ENCODE peak calls at places on chromosomes 12 and 14, in six cellular contexts. B, Z, C, A, N and H are unnamed samples.
A peak's percentile ranks its signal among the peaks of the same experiment; 100 is the strongest.

GRCh38 chr12:51295651-51296050 is 25.4 kb upstream of the SMAGP start:
- DNase-seq in B (no peak), N (no peak), C (no peak), Z (no peak), A (no peak), H (no peak)

GRCh38 chr12:12791756-12792346 is 6.4 kb downstream of the APOLD1 start:
- DNase-seq in A (no peak), B (no peak), Z (no peak), C (no peak), N (no peak), H (no peak)

GRCh38 chr12:59517522-59517921 is 78.3 kb upstream of the SLC16A7 start:
- DNase-seq in C (no peak), N (no peak), Z (no peak), A (no peak), B (no peak), H (no peak)

GRCh38 chr12:51921017-51921725 is 13.9 kb downstream of the ACVRL1 start:
- DNase-seq in B (no peak), N (no peak), C (no peak), A (no peak), Z (no peak), H (no peak)

GRCh38 chr14:21680072-21680471 is 6.5 kb upstream of the OR4E1 start:
- DNase-seq in A (no peak), N (no peak), Z (no peak), B (no peak), C (no peak), H (no peak)

GRCh38 chr12:1605129-1606020 is 11.0 kb upstream of the FBXL14 start:
- DNase-seq in N (peak; percentile 80), Z (peak; percentile 69), B (peak; percentile 63), C (peak; percentile 87), A (no peak), H (peak; percentile 73)

GRCh38 chr12:19042196-19042595 is 87.3 kb upstream of the PLEKHA5 start:
- DNase-seq in A (no peak), C (no peak), Z (no peak), N (no peak), B (no peak), H (no peak)

GRCh38 chr12:20520572-20520971 is 152.2 kb downstream of the PDE3A start:
- DNase-seq in B (no peak), A (no peak), Z (no peak), C (no peak), N (no peak), H (no peak)

GRCh38 chr12:121443193-121443829 is 43.4 kb downstream of the RNF34 start:
- DNase-seq in Z (peak; percentile 96), B (peak; percentile 84), C (peak; percentile 93), N (peak; percentile 86), A (no peak), H (peak; percentile 87)

GRCh38 chr14:79656086-79656485 is 555.2 kb downstream of the DIO2 start:
- DNase-seq in N (no peak), Z (no peak), A (no peak), B (no peak), C (no peak), H (no peak)

GRCh38 chr12:30795410-30795659 is 40.6 kb upstream of the CAPRIN2 start:
- DNase-seq in C (no peak), B (no peak), Z (peak; percentile 81), A (no peak), N (no peak), H (no peak)

DNA sequence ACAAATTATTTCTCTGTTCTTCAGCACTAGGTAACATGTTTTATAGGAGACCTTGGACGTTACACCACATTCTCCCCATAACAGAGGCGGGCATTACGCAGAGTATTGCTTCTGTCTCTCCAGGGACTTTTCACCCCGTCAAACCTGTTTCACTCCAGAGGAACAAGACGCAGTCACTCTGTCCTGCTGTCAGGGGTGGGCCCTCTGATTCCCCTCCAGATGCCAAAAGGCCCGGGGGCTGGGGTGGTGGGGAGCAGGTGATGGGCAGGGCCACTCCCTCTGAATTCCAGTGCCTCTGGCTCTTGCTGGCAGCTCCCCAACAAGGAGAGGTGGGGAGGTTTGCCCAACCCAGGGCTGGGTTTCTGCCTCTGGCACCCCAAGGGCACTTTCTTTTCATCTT is 71.9 kb downstream of the NTF3 start:
- DNase-seq in N (no peak), B (peak; percentile 67), Z (no peak), C (no peak), A (no peak), H (no peak)
- TF ChIP-seq POLR2AphosphoS5 in N (no peak), B (no peak), Z (no peak), C (no peak), A (no peak), H (no peak)

GRCh38 chr12:108374596-108375320 is 35.6 kb upstream of the CMKLR1 start:
- DNase-seq in A (no peak), B (no peak), Z (no peak), C (no peak), N (no peak), H (no peak)
- H3K27ac ChIP-seq in A (no peak overlapping the region), B (no peak overlapping the region), Z (no peak overlapping the region), C (no peak overlapping the region), N (no peak overlapping the region), H (no peak overlapping the region)

DNA sequence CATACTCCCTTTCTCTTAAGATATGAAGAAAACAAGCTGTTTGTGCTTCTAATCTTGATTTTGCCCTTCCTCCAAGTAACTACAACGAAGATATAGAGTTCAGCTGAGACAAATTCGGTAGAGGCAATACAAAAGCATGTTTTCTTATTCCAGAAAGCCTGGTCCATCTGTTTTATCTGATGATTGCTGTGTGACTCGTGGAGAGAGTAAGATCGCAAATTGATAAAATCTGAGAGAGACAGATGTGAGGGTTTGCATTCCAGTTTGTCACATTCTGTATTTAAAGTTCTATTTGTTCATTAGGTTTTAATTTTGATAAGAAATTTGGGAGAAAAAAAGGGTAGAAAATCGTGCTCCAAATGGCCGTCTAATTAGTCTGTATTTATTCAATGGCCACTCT is 192.1 kb downstream of the CPNE8 start:
- DNase-seq in C (no peak), N (no peak), A (no peak), B (no peak), Z (no peak), H (no peak)
- H3K36me3 ChIP-seq in C (no peaks in the 10 kb centered on the region), N (no peaks in the 10 kb centered on the region), A (no peaks in the 10 kb centered on the region), B (no peaks in the 10 kb centered on the region), Z (no peaks in the 10 kb centered on the region), H (no peaks in the 10 kb centered on the region)

DNA sequence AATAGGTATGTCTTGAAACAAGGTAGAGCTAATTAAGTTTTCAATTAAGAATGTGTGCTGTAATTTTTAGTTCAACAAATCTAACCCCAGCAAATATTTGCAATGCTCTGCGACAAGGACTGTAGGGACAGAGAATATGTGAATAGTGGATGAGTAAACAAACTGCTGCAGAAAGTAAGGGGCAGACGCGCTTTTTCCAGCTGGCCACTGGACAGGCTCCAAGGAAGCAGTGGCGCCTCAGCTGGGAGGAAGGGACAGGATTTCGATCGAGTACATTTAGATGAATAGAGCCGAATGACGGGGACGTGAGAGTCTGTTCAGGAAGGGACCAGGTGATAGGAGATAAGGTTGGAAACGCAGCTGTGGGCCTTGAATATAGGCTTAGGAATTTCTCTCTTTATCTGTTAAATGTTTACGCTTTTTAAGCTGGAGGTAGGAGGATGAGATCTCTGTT is 69.3 kb downstream of the ELK3 start:
- DNase-seq in N (peak; percentile 41), C (no peak), Z (no peak), B (no peak), A (no peak), H (peak; percentile 53)
- TF ChIP-seq POLR2AphosphoS5 in N (peak; percentile 27), C (peak; percentile 11), Z (no peak), B (no peak), A (no peak), H (no peak)

GRCh38 chr12:91931110-91931509 is 214.5 kb downstream of the BTG1 start:
- DNase-seq in C (no peak), N (peak; percentile 77), A (no peak), Z (no peak), B (no peak), H (peak; percentile 81)
- H3K27ac ChIP-seq in C (peak overlapping the region; percentile 6), N (no peak overlapping the region), A (no peak overlapping the region), Z (no peak overlapping the region), B (no peak overlapping the region), H (peak overlapping the region; percentile 64)

DNA sequence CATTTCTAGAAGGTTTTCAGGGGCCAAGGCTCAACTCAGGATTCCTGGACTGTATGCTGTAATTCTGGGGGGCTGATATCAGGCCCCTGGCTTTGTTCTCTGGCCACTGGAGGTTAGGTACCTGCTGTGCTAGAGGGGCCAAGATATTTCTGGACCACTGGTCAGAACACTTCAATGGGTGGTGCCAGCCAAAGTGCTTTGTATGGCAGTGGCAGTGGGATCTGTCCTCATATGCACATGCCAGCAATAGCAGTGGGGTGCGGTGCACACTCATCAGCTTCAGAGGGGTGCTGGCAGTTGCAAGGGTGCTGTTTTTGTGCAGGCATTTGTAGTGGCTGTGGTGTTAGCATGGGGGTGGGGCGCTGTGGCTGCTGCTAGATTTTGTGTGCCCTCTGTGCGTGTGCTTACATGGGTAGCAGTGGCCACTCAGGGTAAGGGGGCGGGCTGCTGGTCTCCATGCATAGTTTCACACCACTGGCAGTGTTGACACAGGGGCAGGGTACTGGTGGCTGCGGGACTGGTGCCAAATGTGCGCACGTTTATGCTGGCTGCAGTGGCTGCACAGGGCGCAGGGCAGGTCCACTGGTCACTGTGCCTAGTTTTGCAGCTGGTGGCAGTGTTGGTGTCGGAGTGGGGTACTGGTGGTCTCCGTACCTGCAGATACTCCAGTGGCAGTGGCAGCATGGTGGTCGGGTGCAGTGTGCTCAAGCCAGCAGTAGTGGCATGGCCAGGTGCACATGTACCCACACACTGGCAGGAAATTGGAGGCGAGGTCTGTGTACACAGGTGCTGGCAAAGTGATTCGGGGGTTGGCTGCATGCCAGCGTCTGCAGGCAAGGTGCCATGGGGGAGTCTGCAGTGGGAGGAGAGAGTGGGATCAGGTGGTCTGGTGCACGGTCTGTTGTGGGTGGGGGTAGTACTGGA is 12.6 kb downstream of the NOPCHAP1 start:
- DNase-seq in B (no peak), A (no peak), C (no peak), Z (no peak), N (no peak), H (peak; percentile 78)
- H3K36me3 ChIP-seq in B (no peaks in the 10 kb centered on the region), A (peaks cover 84% of the 10 kb centered on the region), C (peaks cover 36% of the 10 kb centered on the region), Z (peaks cover 11% of the 10 kb centered on the region), N (peaks cover 13% of the 10 kb centered on the region), H (peaks cover 98% of the 10 kb centered on the region)

GRCh38 chr12:25583545-25583944 is 30.5 kb upstream of the LMNTD1 start:
- DNase-seq in C (no peak), Z (no peak), B (no peak), N (no peak), A (no peak), H (no peak)
- TF ChIP-seq POLR2AphosphoS5 in C (no peak), Z (no peak), B (no peak), N (no peak), A (no peak), H (no peak)

GRCh38 chr14:64198486-64198885 is 95.7 kb downstream of the ESR2 start:
- DNase-seq in N (no peak), A (no peak), C (no peak), Z (no peak), B (no peak), H (no peak)

GRCh38 chr14:64196026-64196425 is 98.1 kb downstream of the ESR2 start:
- DNase-seq in N (no peak), B (no peak), A (no peak), C (no peak), Z (no peak), H (no peak)

GRCh38 chr14:64198021-64198420 is 96.2 kb downstream of the ESR2 start:
- DNase-seq in B (no peak), C (no peak), N (no peak), Z (no peak), A (no peak), H (no peak)

GRCh38 chr14:64195194-64195593 is 99.0 kb downstream of the ESR2 start:
- DNase-seq in C (no peak), A (no peak), Z (no peak), B (no peak), N (no peak), H (no peak)

GRCh38 chr14:64196668-64197411 is 97.3 kb downstream of the ESR2 start:
- DNase-seq in B (no peak), Z (peak; percentile 78), C (peak; percentile 85), N (peak; percentile 87), A (no peak), H (peak; percentile 40)
- H3K27ac ChIP-seq in B (no peak overlapping the region), Z (no peak overlapping the region), C (peak overlapping the region; percentile 74), N (peak overlapping the region; percentile 16), A (no peak overlapping the region), H (peak overlapping the region; percentile 63)